ENCODE peak calls at places on chromosome 22, in seven cellular contexts. W is endodermal cell, F is astrocyte of the spinal cord, D is ovary, R is HCT116, Q is AG04449, G is fibroblast of the aortic adventitia. L is an unnamed sample.

GRCh38 chr22:43060213-43060612 is 29.0 kb downstream of the TTLL1 start:
- DNase-seq in W (peak; percentile 95), F (no peak), D (peak; percentile 45), R (no peak), Q (no peak), G (peak; percentile 7), L (peak; percentile 42)

GRCh38 chr22:42933783-42934144 is 76.7 kb upstream of the ARFGAP3 start:
- DNase-seq in W (no peak), F (peak; percentile 97), D (no peak), R (no peak), Q (peak; percentile 93), G (peak; percentile 93), L (no peak)

GRCh38 chr22:17120281-17120680 is 879 bp downstream of the TMEM121B start:
- DNase-seq in W (peak; percentile 97), F (peak; percentile 29), D (peak; percentile 66), R (no peak), Q (no peak), G (peak; percentile 22), L (peak; percentile 57)

GRCh38 chr22:17285661-17286060 is 66.4 kb upstream of the ADA2 start:
- DNase-seq in W (no peak), F (no peak), D (no peak), R (no peak), Q (no peak), G (no peak), L (no peak)

GRCh38 chr22:44211946-44212930 is 31.5 kb downstream of the PARVG start:
- DNase-seq in W (peak; percentile 26), F (no peak), D (no peak), R (no peak), Q (no peak), G (peak; percentile 81), L (no peak)

GRCh38 chr22:31346733-31347250 is 646 bp upstream of the PATZ1 start:
- DNase-seq in W (no peak), F (peak; percentile 45), D (peak; percentile 83), R (no peak), Q (no peak), G (peak; percentile 39), L (peak; percentile 73)

GRCh38 chr22:32079110-32080089 is 36.3 kb downstream of the SLC5A1 start:
- DNase-seq in W (peak; percentile 69), F (peak; percentile 70), D (no peak), R (peak; percentile 41), Q (peak; percentile 40), G (peak; percentile 71), L (peak; percentile 34)

GRCh38 chr22:27726344-27726725 is 75.2 kb downstream of the MN1 start:
- DNase-seq in W (no peak), F (no peak), D (peak; percentile 15), R (no peak), Q (no peak), G (no peak), L (no peak)

GRCh38 chr22:25148149-25148691 is 51.4 kb upstream of the CRYBB3 start:
- DNase-seq in W (peak; percentile 68), F (no peak), D (peak; percentile 46), R (no peak), Q (no peak), G (no peak), L (peak; percentile 71)

GRCh38 chr22:27080191-27080590 is 422.8 kb downstream of the MIAT start:
- DNase-seq in W (no peak), F (no peak), D (no peak), R (no peak), Q (no peak), G (no peak), L (no peak)

GRCh38 chr22:29734853-29735252 is 15.1 kb downstream of the CABP7 start:
- DNase-seq in W (peak; percentile 74), F (no peak), D (no peak), R (no peak), Q (no peak), G (no peak), L (no peak)

GRCh38 chr22:42439821-42440674 is 7.8 kb upstream of the NFAM1 start:
- DNase-seq in W (peak; percentile 61), F (peak; percentile 41), D (peak; percentile 47), R (no peak), Q (no peak), G (peak; percentile 45), L (no peak)

GRCh38 chr22:48710410-48710809 is 1117.3 kb downstream of the BRD1 start:
- DNase-seq in W (no peak), F (no peak), D (peak; percentile 10), R (no peak), Q (no peak), G (no peak), L (no peak)

GRCh38 chr22:25131198-25131887 is 68.3 kb upstream of the CRYBB3 start:
- DNase-seq in W (no peak), F (no peak), D (no peak), R (no peak), Q (no peak), G (no peak), L (no peak)

GRCh38 chr22:49687333-49687732 is 140.3 kb downstream of the BRD1 start:
- DNase-seq in W (peak; percentile 11), F (no peak), D (no peak), R (no peak), Q (no peak), G (no peak), L (no peak)

GRCh38 chr22:36155702-36156101 is 4.9 kb downstream of the APOL3 start:
- DNase-seq in W (no peak), F (no peak), D (peak; percentile 65), R (no peak), Q (no peak), G (peak; percentile 49), L (peak; percentile 76)

GRCh38 chr22:33922268-33922667 is 2.0 kb upstream of the LARGE1 start:
- DNase-seq in W (peak; percentile 85), F (no peak), D (peak; percentile 66), R (no peak), Q (no peak), G (peak; percentile 34), L (peak; percentile 53)

GRCh38 chr22:34976474-34976873 is 89.5 kb upstream of the ISX start:
- DNase-seq in W (no peak), F (no peak), D (no peak), R (no peak), Q (no peak), G (no peak), L (no peak)

GRCh38 chr22:31394326-31394725 is 5.1 kb upstream of the DRG1 start:
- DNase-seq in W (no peak), F (no peak), D (no peak), R (no peak), Q (no peak), G (peak; percentile 17), L (no peak)

GRCh38 chr22:40620464-40621046 is 16.0 kb downstream of the MRTFA start:
- DNase-seq in W (peak; percentile 6), F (peak; percentile 51), D (no peak), R (peak; percentile 66), Q (no peak), G (peak; percentile 30), L (no peak)

GRCh38 chr22:31605851-31606585 is 56.0 kb downstream of the PISD start:
- DNase-seq in W (no peak), F (no peak), D (no peak), R (no peak), Q (no peak), G (no peak), L (no peak)

GRCh38 chr22:47374273-47374771 is 611.9 kb downstream of the TBC1D22A start:
- DNase-seq in W (no peak), F (no peak), D (peak; percentile 12), R (no peak), Q (no peak), G (no peak), L (no peak)

GRCh38 chr22:40261783-40262182 is 84.1 kb downstream of the TNRC6B start:
- DNase-seq in W (no peak), F (no peak), D (no peak), R (no peak), Q (no peak), G (no peak), L (no peak)

GRCh38 chr22:42615092-42615859 is 593 bp upstream of the POLDIP3 start:
- DNase-seq in W (peak; percentile 96), F (peak; percentile 99), D (peak; percentile 90), R (peak; percentile 99), Q (peak; percentile 97), G (peak; percentile 98), L (peak; percentile 92)

GRCh38 chr22:42388130-42388797 is 43.9 kb downstream of the NFAM1 start:
- DNase-seq in W (no peak), F (no peak), D (no peak), R (no peak), Q (no peak), G (no peak), L (no peak)

DNA sequence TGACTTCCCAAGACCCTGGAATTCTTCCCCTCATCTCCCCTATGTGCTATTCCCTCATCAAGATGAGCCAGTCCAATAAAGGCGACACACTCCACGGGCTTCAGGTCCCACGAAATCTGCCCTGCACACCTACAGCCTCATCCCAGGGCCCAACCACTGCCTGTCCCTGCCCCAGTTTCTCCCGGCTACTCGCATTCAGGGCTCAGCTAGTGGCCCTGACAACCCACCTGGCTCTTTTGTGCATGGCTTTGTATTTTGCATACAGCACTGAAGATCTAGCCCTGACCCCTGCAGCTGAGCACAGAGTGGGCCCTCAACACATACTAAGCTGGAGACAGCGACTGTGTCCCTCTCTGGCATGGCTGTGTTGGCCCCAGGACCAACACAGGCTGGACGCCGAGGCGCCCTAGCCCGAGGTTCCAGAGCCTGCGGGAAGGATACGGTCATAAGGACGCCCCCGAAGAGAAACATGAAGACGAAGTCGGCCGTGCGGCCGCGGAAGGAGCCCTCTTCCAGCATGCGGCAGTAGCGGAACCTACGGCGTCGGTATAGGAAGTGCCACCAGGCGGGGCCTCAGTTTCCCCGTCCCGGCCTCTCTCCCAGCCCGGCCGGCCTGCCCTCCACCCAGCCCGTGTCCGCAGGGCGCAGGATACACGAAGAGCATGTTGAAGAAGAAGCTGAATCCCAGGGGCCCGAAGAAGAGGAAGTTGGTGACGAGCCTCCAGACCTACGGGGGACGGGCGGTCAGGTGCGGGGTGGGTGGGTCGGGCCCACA is 708 bp downstream of the DERL3 start:
- DNase-seq in W (peak; percentile 60), F (no peak), D (peak; percentile 57), R (no peak), Q (no peak), G (no peak), L (no peak)
- H3K4me3 ChIP-seq in W (peak overlapping the region; percentile 76), F (peak overlapping the region; percentile 37), D (peak overlapping the region; percentile 17), R (no peak overlapping the region), Q (no peak overlapping the region), G (no peak overlapping the region), L (peak overlapping the region; percentile 53)

GRCh38 chr22:38981005-38981658 is 1.0 kb upstream of the APOBEC3B start:
- DNase-seq in W (peak; percentile 45), F (no peak), D (peak; percentile 68), R (peak; percentile 37), Q (no peak), G (peak; percentile 27), L (peak; percentile 55)
- H3K4me3 ChIP-seq in W (no peak overlapping the region), F (no peak overlapping the region), D (peak overlapping the region; percentile 43), R (peak overlapping the region; percentile 50), Q (no peak overlapping the region), G (no peak overlapping the region), L (no peak overlapping the region)

GRCh38 chr22:37283393-37283937 is 1.2 kb downstream of the CYTH4 start:
- DNase-seq in W (no peak), F (no peak), D (no peak), R (no peak), Q (no peak), G (no peak), L (no peak)
- H3K4me3 ChIP-seq in W (no peak overlapping the region), F (no peak overlapping the region), D (no peak overlapping the region), R (no peak overlapping the region), Q (no peak overlapping the region), G (no peak overlapping the region), L (no peak overlapping the region)

GRCh38 chr22:19065929-19066328 is 56.3 kb downstream of the DGCR2 start:
- DNase-seq in W (no peak), F (no peak), D (no peak), R (no peak), Q (no peak), G (no peak), L (no peak)
- H3K4me3 ChIP-seq in W (no peak overlapping the region), F (no peak overlapping the region), D (no peak overlapping the region), R (no peak overlapping the region), Q (no peak overlapping the region), G (no peak overlapping the region), L (no peak overlapping the region)